ENCODE peak calls at places on chromosomes 5 and 9, in nine cellular contexts. W is endodermal cell, Q is lower leg skin, J is AG04450, F is glutamatergic neuron, C is H1, D is heart right ventricle, O is GM13976, B is AG09319. G is an unnamed sample.

GRCh38 chr5:92909545-92909962 is 671.5 kb downstream of the NR2F1-AS1 start:
- DNase-seq in W (peak; percentile 81), Q (no peak), J (no peak), F (peak; percentile 65), C (peak; percentile 65), D (no peak), O (no peak), B (no peak), G (no peak)

GRCh38 chr5:32511778-32512374 is 67.3 kb upstream of the ZFR start:
- DNase-seq in W (no peak), Q (peak; percentile 68), J (no peak), F (no peak), C (no peak), D (no peak), O (no peak), B (no peak), G (no peak)

GRCh38 chr5:65199988-65200668 is 281.6 kb downstream of the ADAMTS6 start:
- DNase-seq in W (no peak), Q (no peak), J (peak; percentile 37), F (no peak), C (no peak), D (no peak), O (no peak), B (peak; percentile 22), G (no peak)

GRCh38 chr9:135693771-135694170 is 5.5 kb downstream of the SOHLH1 start:
- DNase-seq in W (no peak), Q (no peak), J (no peak), F (no peak), C (no peak), D (no peak), O (no peak), B (no peak), G (no peak)

GRCh38 chr5:71986101-71986500 is 121.2 kb upstream of the MAP1B start:
- DNase-seq in W (no peak), Q (no peak), J (no peak), F (no peak), C (no peak), D (no peak), O (no peak), B (no peak), G (no peak)

GRCh38 chr5:137604348-137605095 is 105.4 kb upstream of the SPOCK1 start:
- DNase-seq in W (peak; percentile 68), Q (peak; percentile 36), J (no peak), F (no peak), C (no peak), D (no peak), O (no peak), B (no peak), G (no peak)

GRCh38 chr5:54608423-54609085 is 91.0 kb downstream of the SNX18 start:
- DNase-seq in W (no peak), Q (no peak), J (no peak), F (no peak), C (no peak), D (no peak), O (no peak), B (no peak), G (no peak)

GRCh38 chr9:12716823-12717222 is 23.6 kb downstream of the TYRP1 start:
- DNase-seq in W (no peak), Q (no peak), J (no peak), F (no peak), C (no peak), D (no peak), O (no peak), B (no peak), G (no peak)

GRCh38 chr5:91541696-91542095 is 158.6 kb upstream of the ARRDC3 start:
- DNase-seq in W (no peak), Q (no peak), J (no peak), F (no peak), C (no peak), D (no peak), O (no peak), B (no peak), G (no peak)

GRCh38 chr5:142151436-142152382 is 43.1 kb downstream of the NDFIP1 start:
- DNase-seq in W (peak; percentile 72), Q (no peak), J (peak; percentile 74), F (peak; percentile 30), C (no peak), D (no peak), O (peak; percentile 53), B (peak; percentile 59), G (no peak)

GRCh38 chr9:84354035-84354434 is 13.5 kb upstream of the SLC28A3 start:
- DNase-seq in W (no peak), Q (no peak), J (no peak), F (no peak), C (no peak), D (no peak), O (no peak), B (no peak), G (no peak)

GRCh38 chr9:16154570-16155078 is 601.8 kb downstream of the CCDC171 start:
- DNase-seq in W (peak; percentile 93), Q (peak; percentile 85), J (no peak), F (peak; percentile 85), C (peak; percentile 82), D (peak; percentile 27), O (peak; percentile 47), B (no peak), G (no peak)

GRCh38 chr9:27291292-27291691 is 5.7 kb downstream of the EQTN start:
- DNase-seq in W (no peak), Q (no peak), J (no peak), F (no peak), C (no peak), D (no peak), O (no peak), B (no peak), G (no peak)

GRCh38 chr9:34536685-34537084 is 13.9 kb upstream of the ENHO start:
- DNase-seq in W (peak; percentile 36), Q (peak; percentile 78), J (no peak), F (no peak), C (no peak), D (no peak), O (no peak), B (no peak), G (no peak)

GRCh38 chr9:129111143-129111761 is at the start of gene PTPA:
- DNase-seq in W (peak; percentile 93), Q (peak; percentile 96), J (peak; percentile 53), F (peak; percentile 90), C (peak; percentile 86), D (peak; percentile 90), O (peak; percentile 96), B (peak; percentile 62), G (peak; percentile 58)

GRCh38 chr9:15349892-15350761 is 43.1 kb upstream of the TTC39B start:
- DNase-seq in W (no peak), Q (no peak), J (no peak), F (no peak), C (no peak), D (no peak), O (no peak), B (no peak), G (peak; percentile 10)

GRCh38 chr5:22541037-22541436 is 312.1 kb downstream of the CDH12 start:
- DNase-seq in W (no peak), Q (no peak), J (no peak), F (no peak), C (no peak), D (no peak), O (no peak), B (no peak), G (no peak)

GRCh38 chr9:107883496-107884120 is 394.0 kb upstream of the KLF4 start:
- DNase-seq in W (no peak), Q (no peak), J (no peak), F (no peak), C (no peak), D (no peak), O (peak; percentile 37), B (no peak), G (no peak)

GRCh38 chr9:126474201-126474765 is 139.4 kb upstream of the LMX1B start:
- DNase-seq in W (no peak), Q (no peak), J (peak; percentile 15), F (no peak), C (no peak), D (no peak), O (no peak), B (no peak), G (no peak)
- TF ChIP-seq CTCF in W (no peak), Q (no peak), J (no peak), F (no peak), C (no peak), D (no peak), O (no peak), B (no peak), G (no peak)

GRCh38 chr5:98349251-98349989 is 424.0 kb upstream of the RGMB start:
- DNase-seq in W (peak; percentile 46), Q (no peak), J (no peak), F (no peak), C (peak; percentile 47), D (no peak), O (no peak), B (no peak), G (no peak)
- TF ChIP-seq CTCF in W (peak; percentile 74), Q (no peak), J (peak; percentile 61), F (peak; percentile 67), C (no peak), D (no peak), O (peak; percentile 6), B (peak; percentile 43), G (no peak)

GRCh38 chr9:32584784-32585183 is 11.8 kb upstream of the NDUFB6 start:
- DNase-seq in W (no peak), Q (no peak), J (no peak), F (no peak), C (no peak), D (no peak), O (no peak), B (no peak), G (no peak)

GRCh38 chr9:32590898-32591297 is 17.9 kb upstream of the NDUFB6 start:
- DNase-seq in W (no peak), Q (no peak), J (no peak), F (no peak), C (no peak), D (no peak), O (no peak), B (no peak), G (no peak)

GRCh38 chr9:32590476-32590875 is 17.5 kb upstream of the NDUFB6 start:
- DNase-seq in W (no peak), Q (no peak), J (no peak), F (no peak), C (no peak), D (no peak), O (no peak), B (no peak), G (no peak)

GRCh38 chr9:32587901-32588300 is 14.9 kb upstream of the NDUFB6 start:
- DNase-seq in W (no peak), Q (no peak), J (peak; percentile 13), F (no peak), C (no peak), D (no peak), O (no peak), B (no peak), G (no peak)

GRCh38 chr9:32589083-32589713 is 16.2 kb upstream of the NDUFB6 start:
- DNase-seq in W (no peak), Q (no peak), J (peak; percentile 8), F (no peak), C (no peak), D (no peak), O (peak; percentile 49), B (no peak), G (no peak)
- TF ChIP-seq CTCF in W (peak; percentile 72), Q (no peak), J (peak; percentile 70), F (no peak), C (no peak), D (peak; percentile 48), O (peak; percentile 37), B (peak; percentile 51), G (no peak)

DNA sequence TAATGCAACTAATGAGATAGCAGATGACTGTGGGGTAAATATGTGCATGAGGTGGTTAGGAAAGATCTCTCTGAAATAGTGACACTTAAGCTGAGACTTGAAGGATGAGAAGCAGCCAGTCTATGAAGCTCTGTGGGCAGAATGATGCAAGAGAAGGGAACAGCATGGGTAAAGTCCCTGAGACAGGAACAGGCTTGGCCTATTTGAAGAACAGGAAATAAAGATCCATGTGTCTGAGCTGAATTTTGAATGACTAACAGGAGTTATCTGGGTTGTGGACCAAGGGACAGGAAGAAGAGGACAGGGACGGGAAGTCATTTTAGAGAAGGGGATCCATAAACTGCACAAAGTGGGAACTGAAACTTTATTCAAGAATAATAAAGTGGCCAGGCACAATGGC is 25.6 kb upstream of the HMGCS1 start:
- DNase-seq in W (no peak), Q (no peak), J (no peak), F (no peak), C (no peak), D (no peak), O (no peak), B (no peak), G (no peak)
- TF ChIP-seq CTCF in W (no peak), Q (no peak), J (no peak), F (no peak), C (no peak), D (no peak), O (no peak), B (no peak), G (no peak)